ENCODE peak calls at places on chromosomes 4 and X, in four cellular contexts. Y is uterus, O is tibial nerve, F is adrenal gland. D is an unnamed sample.

GRCh38 chr4:107147864-107148263 is 111.8 kb upstream of the DKK2 start:
- DNase-seq in Y (no peak), O (no peak), F (no peak), D (no peak)

GRCh38 chrX:25523574-25523973 is 507.8 kb upstream of the ARX start:
- DNase-seq in Y (no peak), O (no peak), F (peak; percentile 56), D (no peak)

GRCh38 chr4:188132232-188132631 is 7.0 kb upstream of the TRIML1 start:
- DNase-seq in Y (no peak), O (no peak), F (no peak), D (no peak)

GRCh38 chr4:182806259-182807252 is 110.6 kb downstream of the DCTD start:
- DNase-seq in Y (peak; percentile 73), O (peak; percentile 56), F (peak; percentile 85), D (peak; percentile 73)

GRCh38 chrX:77505227-77505626 is 58.0 kb downstream of the FGF16 start:
- DNase-seq in Y (no peak), O (no peak), F (no peak), D (no peak)

GRCh38 chr4:13821522-13821921 is 194.0 kb upstream of the BOD1L1 start:
- DNase-seq in Y (no peak), O (no peak), F (no peak), D (no peak)

GRCh38 chr4:166512267-166512666 is 639.2 kb downstream of the TLL1 start:
- DNase-seq in Y (no peak), O (no peak), F (no peak), D (no peak)

GRCh38 chr4:80078361-80079092 is 5.5 kb upstream of the ANTXR2 start:
- DNase-seq in Y (no peak), O (no peak), F (no peak), D (no peak)

GRCh38 chr4:82044141-82044993 is 329.4 kb downstream of the HNRNPD start:
- DNase-seq in Y (peak; percentile 39), O (peak; percentile 14), F (peak; percentile 52), D (peak; percentile 42)

GRCh38 chr4:159762672-159763071 is 659.8 kb downstream of the RAPGEF2 start:
- DNase-seq in Y (no peak), O (no peak), F (no peak), D (no peak)

GRCh38 chr4:168981460-168981859 is 28.6 kb downstream of the CBR4 start:
- DNase-seq in Y (no peak), O (no peak), F (no peak), D (no peak)

GRCh38 chrX:24768556-24768955 is 74.8 kb downstream of the POLA1 start:
- DNase-seq in Y (no peak), O (no peak), F (no peak), D (no peak)

GRCh38 chr4:1960170-1960825 is 48.5 kb downstream of the NELFA start:
- DNase-seq in Y (no peak), O (no peak), F (no peak), D (no peak)

GRCh38 chr4:40897557-40898203 is 147.9 kb downstream of the NSUN7 start:
- DNase-seq in Y (peak; percentile 55), O (no peak), F (peak; percentile 86), D (peak; percentile 74)

GRCh38 chrX:17682259-17682658 is 55.0 kb upstream of the SCML1 start:
- DNase-seq in Y (no peak), O (no peak), F (no peak), D (no peak)

GRCh38 chr4:68175562-68176155 is 46.0 kb upstream of the TMPRSS11F start:
- DNase-seq in Y (no peak), O (no peak), F (no peak), D (no peak)

GRCh38 chrX:16882702-16883486 is 12.7 kb upstream of the RBBP7 start:
- DNase-seq in Y (peak; percentile 69), O (peak; percentile 50), F (peak; percentile 89), D (peak; percentile 61)

GRCh38 chr4:23278845-23279244 is 586.1 kb downstream of the GBA3 start:
- DNase-seq in Y (no peak), O (no peak), F (no peak), D (no peak)

GRCh38 chr4:112633477-112634235 is 3.1 kb downstream of the ZGRF1 start:
- DNase-seq in Y (no peak), O (no peak), F (no peak), D (no peak)

GRCh38 chr4:4659871-4660651 is 118.2 kb upstream of the STX18 start:
- DNase-seq in Y (peak; percentile 36), O (no peak), F (no peak), D (no peak)

GRCh38 chr4:150906987-150907633 is 108.0 kb downstream of the LRBA start:
- DNase-seq in Y (no peak), O (no peak), F (no peak), D (no peak)

GRCh38 chr4:162131256-162131655 is 32.5 kb downstream of the FSTL5 start:
- DNase-seq in Y (no peak), O (no peak), F (no peak), D (no peak)

GRCh38 chr4:186693159-186693815 is 30.4 kb downstream of the FAT1 start:
- DNase-seq in Y (peak; percentile 48), O (peak; percentile 79), F (no peak), D (peak; percentile 72)

GRCh38 chrX:56029691-56030090 is 202.5 kb upstream of the KLF8 start:
- DNase-seq in Y (no peak), O (no peak), F (no peak), D (peak; percentile 64)

GRCh38 chr4:156312261-156312847 is 358.7 kb upstream of the CTSO start:
- DNase-seq in Y (no peak), O (no peak), F (no peak), D (no peak)

GRCh38 chrX:65720580-65720979 is 53.1 kb downstream of the MSN start:
- DNase-seq in Y (no peak), O (no peak), F (peak; percentile 64), D (no peak)

GRCh38 chr4:121176082-121176706 is 12.1 kb upstream of the TNIP3 start:
- DNase-seq in Y (no peak), O (no peak), F (no peak), D (no peak)

GRCh38 chr4:184680698-184681097 is 31.2 kb downstream of the PRIMPOL start:
- DNase-seq in Y (no peak), O (no peak), F (no peak), D (no peak)

GRCh38 chrX:56785442-56785841 is 56.4 kb downstream of the NBDY start:
- DNase-seq in Y (no peak), O (no peak), F (no peak), D (no peak)

GRCh38 chr4:148315049-148315448 is 127.2 kb downstream of the NR3C2 start:
- DNase-seq in Y (no peak), O (no peak), F (no peak), D (no peak)

GRCh38 chrX:480861-481417 is 94.2 kb upstream of the PPP2R3B start:
- DNase-seq in Y (no peak), O (no peak), F (no peak), D (no peak)

GRCh38 chr4:160319221-160319867 is 1216.5 kb downstream of the RAPGEF2 start:
- DNase-seq in Y (no peak), O (no peak), F (no peak), D (no peak)

DNA sequence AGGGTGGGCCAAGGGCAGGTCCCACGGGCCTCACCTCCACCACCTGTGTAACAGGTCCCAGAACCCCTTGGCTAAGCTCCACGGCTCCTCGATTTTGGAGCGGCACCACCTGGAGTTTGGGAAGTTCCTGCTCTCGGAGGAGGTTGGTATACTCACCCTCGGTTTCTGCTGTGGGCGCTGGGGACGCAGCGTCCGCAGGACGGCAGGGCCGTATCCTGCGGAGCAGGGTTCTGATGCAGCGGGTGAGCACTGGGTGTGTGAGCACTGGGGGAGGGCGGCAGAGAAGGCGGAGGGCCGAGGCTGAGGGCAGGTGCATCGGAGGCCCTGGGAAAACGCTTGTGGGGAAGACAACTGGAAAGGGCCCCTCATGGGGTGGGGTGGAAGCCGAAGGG is 11.0 kb downstream of the ATP5ME start:
- DNase-seq in Y (no peak), O (no peak), F (no peak), D (no peak)
- H3K27ac ChIP-seq in Y (no peak overlapping the region), O (peak overlapping the region; percentile 59), F (no peak overlapping the region), D (no peak overlapping the region)

GRCh38 chr4:98143001-98143899 is at the start of gene STPG2:
- DNase-seq in Y (peak; percentile 87), O (peak; percentile 76), F (peak; percentile 95), D (peak; percentile 97)
- TF ChIP-seq POLR2A in Y (peak; percentile 55), O (peak; percentile 63), F (no peak), D (peak; percentile 67)

GRCh38 chrX:69136546-69137331 is 28.5 kb downstream of the PJA1 start:
- DNase-seq in Y (peak; percentile 52), O (peak; percentile 19), F (no peak), D (no peak)
- H3K27ac ChIP-seq in Y (peak overlapping the region; percentile 76), O (peak overlapping the region; percentile 70), F (peak overlapping the region; percentile 79), D (no peak overlapping the region)

GRCh38 chr4:74418063-74418670 is 26.8 kb upstream of the AREG start:
- DNase-seq in Y (no peak), O (no peak), F (no peak), D (no peak)

GRCh38 chr4:74426101-74426500 is 18.8 kb upstream of the AREG start:
- DNase-seq in Y (no peak), O (no peak), F (no peak), D (no peak)

GRCh38 chr4:74424111-74424510 is 20.8 kb upstream of the AREG start:
- DNase-seq in Y (no peak), O (no peak), F (no peak), D (no peak)

GRCh38 chr4:74420863-74421262 is 24.1 kb upstream of the AREG start:
- DNase-seq in Y (no peak), O (no peak), F (no peak), D (no peak)

DNA sequence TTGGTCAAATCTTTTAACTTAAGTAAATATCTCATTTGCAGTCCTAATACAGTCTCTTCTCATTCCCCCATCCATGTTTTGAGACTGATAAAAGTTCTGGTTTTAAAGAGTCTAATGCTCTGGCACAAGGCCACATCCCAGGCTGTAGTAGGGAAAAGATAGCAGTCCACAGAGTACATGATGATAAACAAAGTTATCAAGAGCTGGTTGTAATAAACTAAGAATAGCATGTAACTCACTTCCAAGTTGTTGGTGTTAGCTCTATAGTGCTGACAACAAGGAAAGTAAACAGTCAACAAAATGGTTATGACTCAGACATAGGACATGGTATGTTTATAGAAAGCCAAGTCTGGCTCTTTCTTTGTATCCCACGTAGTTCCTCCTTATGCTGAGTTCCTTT is 21.8 kb upstream of the AREG start:
- DNase-seq in Y (no peak), O (no peak), F (no peak), D (no peak)
- TF ChIP-seq POLR2A in Y (no peak), O (no peak), F (no peak), D (no peak)

GRCh38 chrX:73562458-73562857 is 539 bp upstream of the CHIC1 start:
- DNase-seq in Y (no peak), O (no peak), F (no peak), D (no peak)
- H3K27ac ChIP-seq in Y (peak overlapping the region; percentile 93), O (peak overlapping the region; percentile 82), F (peak overlapping the region; percentile 88), D (no peak overlapping the region)

D was measured in right lobe of liver.